ENCODE peak calls at places on chromosomes 11 and 22, in four cellular contexts. J, E, R and A are unnamed samples. For H3K36me3, the result is how much of the 10 kb centered on the place peaks cover.

GRCh38 chr11:66309475-66309874 is 7.4 kb downstream of the CD248 start:
- DNase-seq in R (no peak), J (no peak), E (no peak), A (no peak)

GRCh38 chr11:83449338-83449913 is 163.3 kb upstream of the CCDC90B start:
- DNase-seq in R (no peak), E (peak), J (no peak), A (no peak)

GRCh38 chr22:43891360-43892182 is at the start of gene PNPLA5:
- DNase-seq in E (peak), R (peak), J (no peak), A (peak)

GRCh38 chr22:38699784-38700183 is 959 bp downstream of the JOSD1 start:
- DNase-seq in R (peak), E (peak), J (peak), A (peak)

GRCh38 chr11:10455637-10456487 is 798 bp downstream of the AMPD3 start:
- DNase-seq in E (peak), R (peak), J (peak), A (peak)

GRCh38 chr22:39997939-39998726 is 3.4 kb downstream of the FAM83F start:
- DNase-seq in J (peak), R (peak), E (no peak), A (peak)

GRCh38 chr22:23110190-23110921 is 31.4 kb downstream of the RSPH14 start:
- DNase-seq in R (no peak), E (no peak), J (no peak), A (no peak)

GRCh38 chr11:103257360-103257759 is 148.1 kb downstream of the DYNC2H1 start:
- DNase-seq in J (no peak), E (peak), R (peak), A (peak)

GRCh38 chr11:118132385-118133151 is 20.1 kb downstream of the SCN4B start:
- DNase-seq in J (no peak), R (no peak), E (no peak), A (no peak)

GRCh38 chr22:20213833-20214708 is 54.0 kb downstream of the RTN4R start:
- DNase-seq in E (no peak), J (no peak), R (no peak), A (no peak)

GRCh38 chr11:64545605-64546004 is 45.4 kb upstream of the SLC22A12 start:
- DNase-seq in J (no peak), E (peak), R (peak), A (peak)

GRCh38 chr11:62757846-62758788 is 3.3 kb upstream of the POLR2G start:
- DNase-seq in R (no peak), J (no peak), E (no peak), A (no peak)

GRCh38 chr11:62752994-62753735 is 795 bp downstream of the ZBTB3 start:
- DNase-seq in R (no peak), E (no peak), J (peak), A (no peak)

GRCh38 chr11:62753736-62754603 is at the start of gene ZBTB3:
- DNase-seq in R (peak), J (peak), E (peak), A (peak)

GRCh38 chr11:62752177-62752785 is 1.7 kb downstream of the ZBTB3 start:
- DNase-seq in J (no peak), E (no peak), R (no peak), A (no peak)

DNA sequence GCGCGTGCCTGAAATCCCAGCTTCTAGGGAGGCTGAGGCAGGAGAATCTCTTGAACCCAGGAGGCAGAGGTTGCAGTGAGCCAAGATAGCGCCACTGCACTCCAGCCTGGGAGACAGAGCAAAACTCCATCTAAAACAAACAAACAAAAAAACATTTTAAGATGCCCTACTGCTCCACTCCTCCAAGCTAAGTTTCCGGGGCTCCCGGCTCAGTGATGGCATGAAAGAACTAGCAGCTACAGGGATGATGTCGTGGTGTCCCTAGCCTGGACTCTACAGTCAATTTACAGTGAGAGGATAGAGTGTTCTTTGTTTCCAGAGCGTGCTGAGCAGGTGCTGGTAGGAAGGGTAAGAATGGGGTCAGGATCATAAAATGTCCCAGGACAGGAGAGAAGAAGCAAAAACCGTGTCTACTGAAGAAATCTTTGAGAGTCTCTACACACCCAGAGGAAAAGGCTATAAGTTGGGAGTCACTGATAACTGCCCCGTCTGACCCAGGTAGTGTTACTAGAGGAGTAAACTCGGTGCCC is 1.2 kb upstream of the ZBTB3 start:
- DNase-seq in E (no peak), J (no peak), R (no peak), A (no peak)
- H3K9ac ChIP-seq in E (no peak), J (no peak), R (no peak), A (no peak)

DNA sequence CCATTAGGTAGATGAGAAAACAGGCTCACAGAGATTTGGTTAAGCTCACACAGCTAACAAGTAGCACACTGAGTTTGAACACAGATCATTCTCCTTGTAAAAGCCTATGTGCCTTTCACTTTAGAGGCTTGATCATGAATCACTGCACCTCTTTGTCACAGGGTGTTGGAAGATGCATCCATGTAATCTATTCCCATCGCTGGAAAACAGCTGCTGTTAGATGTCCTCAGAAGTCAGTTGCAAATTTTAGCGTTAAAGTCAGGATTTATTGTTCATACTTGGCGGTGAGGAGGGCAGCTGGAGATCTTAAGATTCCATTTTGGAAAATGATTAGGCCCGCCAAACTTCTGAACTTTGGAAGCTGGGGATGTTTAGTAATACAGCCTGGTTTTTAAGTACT is 2.6 kb downstream of the CNTF start:
- DNase-seq in E (peak), R (peak), J (no peak), A (no peak)
- H3K36me3 ChIP-seq in E (under half), R (under half), J (under half), A (half or more)

GRCh38 chr22:47655930-47656329 is 893.5 kb downstream of the TBC1D22A start:
- DNase-seq in R (no peak), J (no peak), E (no peak), A (no peak)
- H3K9ac ChIP-seq in R (no peak), J (no peak), E (no peak), A (no peak)

GRCh38 chr11:6616596-6617250 is 2.5 kb downstream of the TPP1 start:
- DNase-seq in J (no peak), R (no peak), E (peak), A (no peak)

GRCh38 chr11:6615882-6616585 is 3.2 kb downstream of the TPP1 start:
- DNase-seq in E (peak), J (no peak), R (peak), A (no peak)

GRCh38 chr11:6617315-6617781 is 1.9 kb downstream of the TPP1 start:
- DNase-seq in J (no peak), R (no peak), E (peak), A (no peak)

GRCh38 chr11:6619021-6619745 is at the start of gene TPP1:
- DNase-seq in R (peak), J (peak), E (peak), A (peak)

DNA sequence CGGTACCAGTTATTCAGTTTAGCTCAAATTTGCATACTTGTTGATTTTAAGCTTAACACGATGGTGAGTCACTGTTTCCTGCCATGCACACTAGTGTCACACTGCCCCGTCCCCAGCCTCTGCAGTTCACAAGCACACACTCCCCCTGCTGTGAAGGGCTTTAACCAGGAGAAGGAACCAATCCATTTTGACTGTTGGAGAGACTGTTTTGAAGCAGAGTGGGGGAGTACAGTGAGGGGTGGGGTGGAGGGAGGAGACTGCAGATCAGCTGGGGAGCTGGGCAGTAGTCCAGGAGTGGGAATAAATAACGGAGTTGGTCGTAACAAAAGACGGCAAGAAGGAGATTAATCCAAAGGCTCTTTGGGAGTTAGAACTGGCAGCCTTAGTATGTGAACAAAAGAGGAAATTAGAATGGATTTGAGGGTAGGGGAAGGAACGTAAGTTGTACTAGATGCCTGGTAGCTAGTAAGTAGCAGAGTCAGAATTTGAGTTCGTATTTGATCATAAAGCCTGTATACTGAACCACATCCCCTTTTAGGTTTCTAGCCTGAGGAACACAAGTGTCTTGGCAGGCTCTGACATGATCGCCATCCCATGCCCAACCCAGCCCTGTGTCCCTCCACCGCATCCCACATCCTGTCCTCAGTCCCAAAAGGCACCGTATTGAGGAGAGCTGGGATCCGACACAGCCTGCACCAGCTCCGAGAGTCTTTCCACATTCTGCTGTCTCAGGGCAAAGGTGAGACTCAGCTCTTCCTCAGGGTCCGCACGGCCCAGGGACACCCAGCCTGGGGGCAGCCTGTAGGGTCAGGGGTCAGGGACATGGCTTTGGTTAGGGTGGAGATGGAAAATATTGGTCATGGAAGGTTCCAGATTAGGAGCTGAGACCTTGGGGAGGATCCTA is 853 bp downstream of the TPP1 start:
- DNase-seq in E (peak), J (peak), R (peak), A (peak)
- H3K36me3 ChIP-seq in E (under half), J (under half), R (under half), A (under half)

GRCh38 chr11:108131993-108132392 is 10.6 kb downstream of the ACAT1 start:
- DNase-seq in R (peak), E (peak), J (no peak), A (peak)

GRCh38 chr11:108137212-108137611 is 15.8 kb downstream of the ACAT1 start:
- DNase-seq in J (no peak), R (no peak), E (no peak), A (no peak)

DNA sequence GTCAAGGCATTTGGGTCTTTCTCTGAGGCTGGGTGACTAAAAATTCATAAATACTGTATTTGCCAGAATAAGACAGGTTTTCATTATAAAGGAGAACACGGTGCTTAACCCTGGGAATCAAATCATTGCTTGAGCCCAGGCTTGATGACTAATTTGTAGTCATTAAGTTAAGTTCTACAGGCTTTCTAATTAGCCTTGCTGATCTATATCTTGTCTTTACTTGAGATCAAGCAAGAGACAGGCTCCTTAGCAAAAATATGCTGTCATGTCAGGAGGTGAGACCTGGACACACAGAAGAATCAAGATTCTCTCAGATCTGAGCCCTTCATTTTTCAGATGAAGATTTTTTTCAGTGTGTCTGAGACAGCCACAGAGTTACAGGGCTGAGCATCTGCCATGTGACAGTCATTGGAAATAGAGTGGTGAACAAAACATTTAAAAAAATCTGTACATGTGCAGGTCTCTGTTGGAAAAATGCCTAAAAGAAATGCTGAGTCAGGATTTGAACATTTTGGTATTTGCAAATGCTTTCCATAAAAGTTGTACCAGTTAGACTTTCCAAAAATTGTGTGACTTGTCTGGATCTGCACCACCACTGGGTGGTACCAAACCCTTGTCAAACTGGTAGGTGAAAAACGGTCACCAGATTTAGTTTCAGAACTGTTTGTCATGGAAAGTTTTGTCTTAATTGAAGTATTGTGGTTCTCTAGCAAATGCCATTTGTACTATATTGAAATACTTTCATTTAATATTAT is 14.7 kb downstream of the ACAT1 start:
- DNase-seq in R (peak), J (no peak), E (peak), A (peak)
- H3K9ac ChIP-seq in R (no peak), J (no peak), E (peak), A (no peak)